ENCODE peak calls at places on chromosomes 1 and 21, in ten cellular contexts. S is vagina, T is GM23338, G is stomach, U is prostate gland, M is endothelial cell of umbilical vein, Q is upper lobe of left lung, L is breast epithelium, K is HL-60, Y is SK-N-SH. N is an unnamed sample.

GRCh38 chr1:154749078-154749760 is 120.9 kb downstream of the KCNN3 start:
- DNase-seq in S (no peak), T (peak), Q (no peak), L (no peak), G (no peak), K (no peak), Y (no peak), U (no peak), M (peak), N (no peak)

GRCh38 chr1:229998980-229999379 is 68.1 kb upstream of the GALNT2 start:
- DNase-seq in L (no peak), U (no peak), M (no peak), S (no peak), K (no peak), T (no peak), G (no peak), Q (no peak), Y (no peak), N (no peak)

GRCh38 chr1:42163114-42163513 is 1.4 kb downstream of the GUCA2A start:
- DNase-seq in Y (no peak), L (no peak), G (no peak), K (no peak), M (no peak), U (no peak), Q (no peak), S (no peak), T (no peak), N (no peak)

GRCh38 chr1:37808369-37809319 is 636 bp upstream of the YRDC start:
- DNase-seq in U (peak), Y (peak), S (no peak), T (peak), M (peak), Q (peak), G (peak), L (no peak), K (no peak), N (peak)

GRCh38 chr1:155134858-155135415 is 715 bp upstream of the SLC50A1 start:
- DNase-seq in G (peak), T (peak), L (peak), Y (peak), M (peak), U (peak), S (no peak), Q (peak), K (peak), N (peak)

GRCh38 chr21:45460611-45461368 is 55.8 kb downstream of the COL18A1 start:
- DNase-seq in Y (no peak), M (no peak), K (no peak), G (no peak), L (no peak), S (no peak), Q (no peak), U (no peak), T (no peak), N (no peak)

GRCh38 chr1:159823401-159823800 is 3.3 kb upstream of the SLAMF8 start:
- DNase-seq in U (no peak), S (no peak), T (no peak), Y (peak), M (no peak), L (no peak), K (no peak), G (no peak), Q (no peak), N (no peak)

GRCh38 chr21:30408782-30409494 is 13.1 kb downstream of the KRTAP13-1 start:
- DNase-seq in U (peak), T (peak), L (peak), Q (peak), G (peak), K (peak), M (no peak), Y (peak), S (no peak), N (no peak)

GRCh38 chr1:202861420-202862121 is 27.4 kb downstream of the RABIF start:
- DNase-seq in S (no peak), G (peak), L (peak), Y (peak), M (peak), K (peak), U (peak), Q (peak), T (peak), N (peak)
- TF ChIP-seq POLR2AphosphoS5 in S (peak), G (peak), L (peak), Y (peak), M (no peak), K (no peak), U (peak), Q (peak), T (peak), N (peak)

GRCh38 chr1:232992227-232992626 is 41.8 kb downstream of the NTPCR start:
- DNase-seq in U (no peak), T (no peak), G (no peak), K (no peak), S (no peak), M (no peak), Y (no peak), L (no peak), Q (no peak), N (no peak)
- TF ChIP-seq CTCF in U (no peak), T (no peak), G (no peak), K (no peak), S (no peak), M (no peak), Y (no peak), L (no peak), Q (no peak), N (no peak)

GRCh38 chr1:76938304-76938703 is 71.0 kb downstream of the ST6GALNAC5 start:
- DNase-seq in G (no peak), K (no peak), L (no peak), Q (no peak), U (no peak), T (no peak), M (no peak), S (no peak), Y (no peak), N (no peak)
- TF ChIP-seq POLR2AphosphoS5 in G (no peak), K (no peak), L (no peak), Q (no peak), U (no peak), T (no peak), M (no peak), S (no peak), Y (no peak), N (no peak)

GRCh38 chr1:119831027-119831426 is 19.8 kb upstream of the REG4 start:
- DNase-seq in Q (no peak), M (no peak), G (no peak), L (no peak), T (no peak), K (no peak), Y (no peak), S (no peak), U (no peak), N (no peak)

GRCh38 chr1:119828266-119828665 is 17.0 kb upstream of the REG4 start:
- DNase-seq in L (no peak), Y (no peak), M (no peak), T (no peak), Q (no peak), K (no peak), G (no peak), S (no peak), U (no peak), N (no peak)

GRCh38 chr1:119822406-119822805 is 11.1 kb upstream of the REG4 start:
- DNase-seq in K (no peak), L (no peak), S (no peak), M (no peak), Q (no peak), U (no peak), Y (no peak), G (no peak), T (no peak), N (no peak)

GRCh38 chr1:119829636-119830035 is 18.4 kb upstream of the REG4 start:
- DNase-seq in M (no peak), T (no peak), L (no peak), Q (no peak), K (no peak), G (no peak), Y (no peak), U (no peak), S (no peak), N (no peak)

GRCh38 chr1:119827010-119827409 is 15.8 kb upstream of the REG4 start:
- DNase-seq in T (peak), Q (no peak), M (no peak), Y (peak), L (no peak), S (no peak), K (no peak), G (no peak), U (no peak), N (no peak)
- TF ChIP-seq CTCF in T (peak), Q (peak), M (peak), Y (peak), L (no peak), S (no peak), K (peak), G (no peak), U (peak), N (no peak)

GRCh38 chr1:226679853-226680516 is 59.1 kb downstream of the ITPKB start:
- DNase-seq in T (peak), K (no peak), Q (peak), U (peak), S (no peak), M (peak), G (peak), L (peak), Y (peak), N (peak)
- TF ChIP-seq POLR2AphosphoS5 in T (peak), K (peak), Q (peak), U (peak), S (peak), M (no peak), G (peak), L (peak), Y (no peak), N (peak)

DNA sequence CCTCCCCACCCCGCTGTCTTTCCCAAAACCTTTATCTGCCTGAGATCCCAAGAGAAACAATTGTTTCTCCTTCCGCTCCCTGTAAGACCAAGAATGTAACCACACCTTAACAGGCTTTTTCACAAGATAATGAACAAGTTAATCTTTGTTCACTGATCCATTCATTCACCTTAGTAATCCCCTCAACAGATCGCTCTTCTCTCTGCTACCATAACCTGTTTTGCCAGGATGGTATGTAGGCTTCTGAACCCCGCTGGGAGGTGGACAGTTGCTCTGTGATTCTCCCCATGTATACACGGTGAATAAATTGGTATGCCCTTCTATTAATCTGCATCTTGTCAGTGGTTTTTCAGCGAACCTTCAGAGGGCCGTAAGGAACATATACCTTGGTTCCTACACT is 18.7 kb upstream of the RGSL1 start:
- DNase-seq in S (no peak), G (no peak), M (no peak), Y (no peak), L (no peak), Q (no peak), U (no peak), T (no peak), K (no peak), N (no peak)
- TF ChIP-seq CTCF in S (no peak), G (no peak), M (no peak), Y (no peak), L (no peak), Q (no peak), U (no peak), T (no peak), K (no peak), N (no peak)

GRCh38 chr1:204077979-204078696 is 5.2 kb downstream of the SOX13 start:
- DNase-seq in L (no peak), K (no peak), Y (no peak), T (peak), G (peak), U (peak), S (no peak), Q (no peak), M (no peak), N (no peak)

GRCh38 chr1:204081156-204081790 is 8.4 kb downstream of the SOX13 start:
- DNase-seq in S (no peak), Y (no peak), K (no peak), Q (peak), G (no peak), T (no peak), M (no peak), L (no peak), U (no peak), N (no peak)

GRCh38 chr1:204081791-204082513 is 9.0 kb downstream of the SOX13 start:
- DNase-seq in Y (no peak), M (no peak), L (no peak), Q (peak), U (no peak), G (no peak), T (no peak), K (no peak), S (no peak), N (no peak)

GRCh38 chr1:204079608-204079999 is 6.7 kb downstream of the SOX13 start:
- DNase-seq in K (no peak), L (no peak), Q (no peak), Y (no peak), T (peak), G (no peak), M (no peak), S (no peak), U (no peak), N (no peak)

DNA sequence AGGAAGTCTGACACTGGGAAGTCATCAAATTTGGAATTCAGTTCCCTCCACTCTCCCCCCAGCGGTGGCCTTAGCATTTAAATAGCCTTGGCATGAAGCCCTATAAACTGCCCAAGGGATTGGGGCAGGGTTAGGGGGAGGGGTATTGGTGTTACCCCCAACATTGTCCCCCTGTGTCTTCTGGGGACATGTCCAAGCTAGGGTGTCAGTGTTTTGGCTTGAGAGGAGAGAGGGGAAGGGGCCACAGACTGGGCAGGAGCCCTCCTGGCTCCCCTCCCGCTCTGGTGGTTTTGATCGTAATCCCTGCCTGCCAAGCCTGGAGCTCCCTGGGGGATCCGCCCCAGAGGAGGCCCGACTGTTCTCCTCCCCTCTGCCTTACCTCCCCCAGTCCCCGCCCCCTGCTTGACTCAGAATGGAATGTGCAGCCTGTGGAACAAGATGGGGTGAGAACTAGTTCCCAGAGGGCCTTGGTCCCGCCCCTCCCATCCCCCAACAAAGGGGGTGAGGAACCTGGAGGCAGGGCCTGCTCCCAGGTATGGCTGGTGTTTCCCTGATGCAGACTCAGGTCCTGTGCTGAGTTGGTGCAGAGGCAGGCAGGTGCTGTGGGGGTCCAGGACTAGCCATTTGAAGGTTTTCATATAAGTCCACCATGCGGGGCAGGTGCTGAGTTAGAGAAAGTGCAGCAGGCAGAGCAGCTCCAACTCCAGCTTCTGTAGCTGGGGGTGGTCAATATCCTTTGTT is 7.4 kb downstream of the SOX13 start:
- DNase-seq in Y (peak), S (no peak), G (peak), Q (peak), L (peak), M (no peak), T (peak), U (peak), K (no peak), N (no peak)
- TF ChIP-seq POLR2AphosphoS5 in Y (no peak), S (peak), G (no peak), Q (peak), L (no peak), M (no peak), T (peak), U (peak), K (no peak), N (no peak)